ENCODE peak calls at places on chromosomes 16 and 17, in four cellular contexts. P, R, B and D are unnamed samples.

GRCh38 chr16:81405702-81406113 is 38.9 kb upstream of the CMIP start:
- DNase-seq in P (no peak), R (peak), B (no peak), D (no peak)

GRCh38 chr17:80260791-80261158 is at the start of gene RNF213:
- DNase-seq in P (peak), R (peak), B (peak), D (peak)

GRCh38 chr16:2370725-2371124 is 30.2 kb upstream of the ABCA3 start:
- DNase-seq in P (no peak), R (no peak), B (no peak), D (no peak)

GRCh38 chr17:57988301-57989010 is 402 bp upstream of the VEZF1 start:
- DNase-seq in P (peak), R (peak), B (peak), D (peak)

GRCh38 chr16:48441863-48442279 is 56.7 kb upstream of the SIAH1 start:
- DNase-seq in P (no peak), R (no peak), B (no peak), D (no peak)

GRCh38 chr17:40190197-40191021 is 13.1 kb downstream of the RAPGEFL1 start:
- DNase-seq in P (no peak), R (no peak), B (peak), D (peak)

GRCh38 chr16:75420987-75421819 is 12.1 kb downstream of the CFDP1 start:
- DNase-seq in P (peak), R (peak), B (peak), D (no peak)

GRCh38 chr16:70437582-70438324 is 1.1 kb downstream of the ST3GAL2 start:
- DNase-seq in P (no peak), R (peak), B (no peak), D (no peak)

GRCh38 chr17:75752405-75753192 is 12.4 kb downstream of the GALK1 start:
- DNase-seq in P (no peak), R (no peak), B (no peak), D (no peak)

GRCh38 chr17:65963179-65963578 is 228.8 kb downstream of the CEP112 start:
- DNase-seq in P (no peak), R (no peak), B (no peak), D (no peak)

GRCh38 chr17:65967372-65967771 is 224.6 kb downstream of the CEP112 start:
- DNase-seq in P (no peak), R (no peak), B (no peak), D (no peak)

GRCh38 chr17:65966311-65966710 is 225.6 kb downstream of the CEP112 start:
- DNase-seq in P (no peak), R (no peak), B (no peak), D (no peak)
- H3K27ac ChIP-seq in P (no peak), R (no peak), B (no peak), D (no peak)

GRCh38 chr17:72503556-72503955 is 382.7 kb downstream of the SOX9 start:
- DNase-seq in P (no peak), R (no peak), B (no peak), D (no peak)

GRCh38 chr17:72504783-72505182 is 384.0 kb downstream of the SOX9 start:
- DNase-seq in P (no peak), R (no peak), B (no peak), D (no peak)

GRCh38 chr17:72510454-72511016 is 389.7 kb downstream of the SOX9 start:
- DNase-seq in P (no peak), R (peak), B (no peak), D (peak)

GRCh38 chr17:72506773-72507172 is 386.0 kb downstream of the SOX9 start:
- DNase-seq in P (no peak), R (peak), B (no peak), D (no peak)

GRCh38 chr17:72507370-72507769 is 386.6 kb downstream of the SOX9 start:
- DNase-seq in P (no peak), R (no peak), B (no peak), D (no peak)
- H3K27ac ChIP-seq in P (no peak), R (no peak), B (no peak), D (no peak)

GRCh38 chr17:49454050-49454449 is 39.4 kb upstream of the PHB1 start:
- DNase-seq in P (no peak), R (peak), B (no peak), D (no peak)
- H3K27ac ChIP-seq in P (no peak), R (no peak), B (no peak), D (no peak)

GRCh38 chr16:22375117-22375962 is 921 bp upstream of the CDR2 start:
- DNase-seq in P (no peak), R (no peak), B (peak), D (no peak)

GRCh38 chr16:22370038-22370541 is 4.3 kb downstream of the CDR2 start:
- DNase-seq in P (no peak), R (peak), B (no peak), D (no peak)

GRCh38 chr16:22374311-22375116 is at the start of gene CDR2:
- DNase-seq in P (peak), R (peak), B (peak), D (peak)

GRCh38 chr16:22373662-22374310 is 633 bp downstream of the CDR2 start:
- DNase-seq in P (peak), R (no peak), B (peak), D (peak)

DNA sequence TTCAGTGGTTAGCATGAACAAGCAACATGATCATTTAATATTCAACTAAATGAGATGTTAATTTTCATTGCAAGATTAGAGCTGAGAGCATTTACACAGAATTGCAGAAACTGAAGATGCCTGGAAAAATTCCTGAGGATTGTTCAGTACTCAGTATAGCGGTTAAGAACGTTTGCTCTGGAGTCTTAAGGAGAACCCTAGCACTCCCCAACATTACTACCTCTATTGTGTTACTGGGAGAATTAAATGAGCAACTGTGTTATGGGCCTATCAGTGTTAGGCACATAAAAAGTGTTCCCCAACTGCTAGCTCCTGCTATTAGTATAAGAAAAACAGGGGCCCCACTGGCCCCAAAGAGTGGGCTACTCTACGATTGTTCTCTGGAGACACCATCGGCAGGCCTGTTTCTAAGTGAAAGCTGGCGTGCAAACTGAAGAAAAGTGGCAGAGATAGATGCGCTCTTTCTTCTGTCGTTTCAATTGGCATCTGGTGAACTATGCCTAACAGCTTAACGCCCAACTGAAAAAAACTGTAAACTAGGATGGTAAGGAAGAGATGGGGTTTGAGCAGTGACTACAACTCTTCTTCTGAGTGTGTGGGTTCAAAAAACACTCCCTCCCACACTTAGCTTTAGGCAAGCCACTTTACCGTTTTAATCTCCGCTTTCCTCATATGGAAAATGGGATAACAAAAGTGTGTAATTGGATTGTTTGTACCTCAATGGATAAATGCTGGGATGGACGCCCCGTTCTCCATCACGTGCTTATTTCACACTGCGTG is 1.3 kb downstream of the CDR2 start:
- DNase-seq in P (no peak), R (no peak), B (peak), D (peak)
- H3K27ac ChIP-seq in P (peak), R (peak), B (peak), D (peak)

GRCh38 chr17:79249945-79250521 is 175.4 kb downstream of the ENGASE start:
- DNase-seq in P (no peak), R (no peak), B (no peak), D (no peak)
- H3K27ac ChIP-seq in P (no peak), R (no peak), B (no peak), D (no peak)